ENCODE peak calls at places on chromosomes 11 and 22, in five cellular contexts. B is CD4-positive, alpha-beta memory T cell; R is K562; X is Caco-2; P is PC-3. V is an unnamed sample.

GRCh38 chr22:47011131-47011854 is 248.8 kb downstream of the TBC1D22A start:
- DNase-seq in B (no peak), R (no peak), X (peak; percentile 12), P (no peak), V (no peak)

GRCh38 chr11:111944651-111945051 is 7.5 kb downstream of the DIXDC1 start:
- DNase-seq in B (no peak), R (no peak), X (no peak), P (peak; percentile 47), V (no peak)

GRCh38 chr11:18526521-18527296 is at the start of gene TSG101:
- DNase-seq in B (peak; percentile 93), R (peak; percentile 93), X (peak; percentile 97), P (peak; percentile 89), V (peak; percentile 92)

GRCh38 chr11:132032555-132032954 is 662.1 kb downstream of the NTM start:
- DNase-seq in B (no peak), R (no peak), X (no peak), P (no peak), V (no peak)

GRCh38 chr11:2168286-2169000 is 3.2 kb downstream of the TH start:
- DNase-seq in B (no peak), R (no peak), X (no peak), P (no peak), V (no peak)

GRCh38 chr11:20015529-20016427 is 144.5 kb downstream of the DBX1 start:
- DNase-seq in B (no peak), R (no peak), X (no peak), P (no peak), V (no peak)

GRCh38 chr11:20238712-20239111 is 78.4 kb upstream of the DBX1 start:
- DNase-seq in B (no peak), R (no peak), X (no peak), P (no peak), V (no peak)

GRCh38 chr22:39925273-39925672 is 24.4 kb downstream of the GRAP2 start:
- DNase-seq in B (no peak), R (no peak), X (no peak), P (no peak), V (no peak)

GRCh38 chr11:201936-202335 is 5.3 kb downstream of the BET1L start:
- DNase-seq in B (no peak), R (no peak), X (no peak), P (no peak), V (no peak)

GRCh38 chr11:112786886-112787530 is 174.2 kb upstream of the NCAM1 start:
- DNase-seq in B (no peak), R (no peak), X (no peak), P (no peak), V (no peak)

GRCh38 chr22:35306350-35306967 is 6.8 kb downstream of the TOM1 start:
- DNase-seq in B (no peak), R (no peak), X (no peak), P (no peak), V (no peak)

GRCh38 chr11:76739798-76740197 is 43.4 kb upstream of the TSKU start:
- DNase-seq in B (no peak), R (no peak), X (no peak), P (no peak), V (no peak)

GRCh38 chr22:26453195-26453594 is 24.1 kb downstream of the ASPHD2 start:
- DNase-seq in B (no peak), R (no peak), X (no peak), P (no peak), V (no peak)

GRCh38 chr11:11552688-11553087 is 69.1 kb downstream of the GALNT18 start:
- DNase-seq in B (no peak), R (no peak), X (peak; percentile 60), P (peak; percentile 2), V (no peak)

GRCh38 chr11:96781082-96781481 is 391.3 kb downstream of the JRKL start:
- DNase-seq in B (no peak), R (no peak), X (no peak), P (peak; percentile 11), V (no peak)

GRCh38 chr11:126063510-126063858 is 818 bp upstream of the CDON start:
- DNase-seq in B (no peak), R (no peak), X (no peak), P (no peak), V (no peak)

GRCh38 chr22:40030026-40030756 is 35.4 kb downstream of the FAM83F start:
- DNase-seq in B (no peak), R (no peak), X (no peak), P (no peak), V (no peak)

GRCh38 chr11:35138949-35139881 is at the start of gene CD44:
- DNase-seq in B (peak; percentile 93), R (peak; percentile 41), X (no peak), P (peak; percentile 83), V (peak; percentile 88)

GRCh38 chr11:46916669-46917108 is 1.7 kb downstream of the LRP4 start:
- DNase-seq in B (no peak), R (peak; percentile 47), X (peak; percentile 66), P (no peak), V (peak; percentile 61)

GRCh38 chr11:30046211-30046945 is 29.5 kb upstream of the KCNA4 start:
- DNase-seq in B (no peak), R (no peak), X (no peak), P (no peak), V (no peak)

GRCh38 chr11:13119928-13120520 is 110.9 kb downstream of the RASSF10 start:
- DNase-seq in B (no peak), R (no peak), X (no peak), P (peak; percentile 39), V (no peak)

GRCh38 chr11:17779861-17780594 is 45.4 kb downstream of the KCNC1 start:
- DNase-seq in B (no peak), R (no peak), X (no peak), P (peak; percentile 14), V (no peak)

GRCh38 chr11:92687724-92688123 is 281.7 kb upstream of the MTNR1B start:
- DNase-seq in B (no peak), R (no peak), X (no peak), P (no peak), V (no peak)

GRCh38 chr11:111586305-111586915 is 15.8 kb upstream of the SIK2 start:
- DNase-seq in B (peak; percentile 61), R (peak; percentile 53), X (no peak), P (peak; percentile 85), V (no peak)

GRCh38 chr11:27812341-27812740 is 112.1 kb upstream of the BDNF start:
- DNase-seq in B (no peak), R (no peak), X (no peak), P (no peak), V (no peak)

GRCh38 chr11:32005786-32006406 is 85.0 kb upstream of the RCN1 start:
- DNase-seq in B (no peak), R (no peak), X (no peak), P (peak; percentile 76), V (no peak)

GRCh38 chr11:2328040-2328439 is 26.2 kb downstream of the TSPAN32 start:
- DNase-seq in B (no peak), R (no peak), X (no peak), P (no peak), V (no peak)

GRCh38 chr11:102268985-102269470 is 48.3 kb upstream of the BIRC3 start:
- DNase-seq in B (peak; percentile 47), R (no peak), X (no peak), P (peak; percentile 29), V (no peak)
- H3K4me3 ChIP-seq in B (peak overlapping the region; percentile 45), R (no peak overlapping the region), X (peak overlapping the region; percentile 67), P (peak overlapping the region; percentile 85), V (peak overlapping the region; percentile 45)

GRCh38 chr22:31495343-31495742 is 993 bp upstream of the SFI1 start:
- DNase-seq in B (no peak), R (no peak), X (no peak), P (no peak), V (no peak)
- H3K4me1 ChIP-seq in B (peaks cover 68% of the 10 kb centered on the region), R (peaks cover 23% of the 10 kb centered on the region), X (peaks cover 5% of the 10 kb centered on the region), P (peaks cover 15% of the 10 kb centered on the region), V (peaks cover 9% of the 10 kb centered on the region)

DNA sequence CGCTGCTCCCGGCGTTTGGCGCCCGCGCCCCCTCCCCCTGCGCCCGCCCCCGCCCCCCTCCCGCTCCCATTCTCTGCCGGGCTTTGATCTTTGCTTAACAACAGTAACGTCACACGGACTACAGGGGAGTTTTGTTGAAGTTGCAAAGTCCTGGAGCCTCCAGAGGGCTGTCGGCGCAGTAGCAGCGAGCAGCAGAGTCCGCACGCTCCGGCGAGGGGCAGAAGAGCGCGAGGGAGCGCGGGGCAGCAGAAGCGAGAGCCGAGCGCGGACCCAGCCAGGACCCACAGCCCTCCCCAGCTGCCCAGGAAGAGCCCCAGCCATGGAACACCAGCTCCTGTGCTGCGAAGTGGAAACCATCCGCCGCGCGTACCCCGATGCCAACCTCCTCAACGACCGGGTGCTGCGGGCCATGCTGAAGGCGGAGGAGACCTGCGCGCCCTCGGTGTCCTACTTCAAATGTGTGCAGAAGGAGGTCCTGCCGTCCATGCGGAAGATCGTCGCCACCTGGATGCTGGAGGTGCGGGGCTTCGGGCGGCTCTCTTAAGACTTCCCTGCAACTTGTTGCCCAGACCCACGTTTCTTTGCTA is at the start of gene CCND1:
- DNase-seq in B (peak; percentile 40), R (peak; percentile 68), X (peak; percentile 95), P (peak; percentile 95), V (peak; percentile 48)
- H3K4me3 ChIP-seq in B (peak within 1 kb of the TSS; percentile 65), R (peak within 1 kb of the TSS; percentile 54), X (peak within 1 kb of the TSS; percentile 73), P (peak within 1 kb of the TSS; percentile 99), V (peak within 1 kb of the TSS; percentile 49)

DNA sequence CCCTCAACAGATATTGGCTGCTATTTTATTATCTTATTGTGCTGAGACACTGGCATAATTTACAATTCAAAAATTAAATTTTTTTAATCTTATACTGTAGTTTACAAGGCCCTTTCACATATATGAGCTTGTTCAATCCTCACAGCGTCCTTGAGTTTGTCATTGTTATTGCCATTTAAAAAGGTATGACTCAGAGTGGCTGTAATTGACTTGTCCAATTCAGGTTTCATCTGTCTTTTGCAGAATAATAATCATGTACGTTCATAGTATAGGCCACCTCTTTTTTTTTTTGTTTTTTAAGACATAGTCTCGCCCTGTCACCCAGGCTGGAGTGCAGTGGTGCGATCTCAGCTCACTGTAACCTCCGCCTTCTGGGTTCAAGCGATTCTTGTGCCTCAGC is 11.5 kb downstream of the PTPRJ start:
- DNase-seq in B (no peak), R (no peak), X (no peak), P (no peak), V (no peak)
- H3K4me1 ChIP-seq in B (peaks cover 59% of the 10 kb centered on the region), R (peaks cover 43% of the 10 kb centered on the region), X (peaks cover 31% of the 10 kb centered on the region), P (peaks cover 27% of the 10 kb centered on the region), V (no peaks in the 10 kb centered on the region)